ENCODE peak calls at places on chromosomes 3 and 15, in five cellular contexts. G is right cardiac atrium, L is heart left ventricle, V is Caco-2, N is A549. S is an unnamed sample.
A peak's percentile ranks its signal among the peaks of the same experiment; 100 is the strongest.

GRCh38 chr3:13018039-13018431 is 55.2 kb downstream of the IQSEC1 start:
- DNase-seq in V (no peak), L (no peak), G (peak; percentile 72), N (no peak), S (no peak)

GRCh38 chr3:114706591-114707224 is 412.9 kb downstream of the TIGIT start:
- DNase-seq in G (no peak), N (peak; percentile 58), L (no peak), V (peak; percentile 50), S (no peak)

GRCh38 chr3:127074900-127075360 is 92.0 kb downstream of the PLXNA1 start:
- DNase-seq in L (peak; percentile 61), V (no peak), G (no peak), N (no peak), S (peak; percentile 59)

GRCh38 chr3:9902372-9903237 is at the start of gene IL17RE:
- DNase-seq in L (no peak), G (peak; percentile 59), N (no peak), V (peak; percentile 78), S (no peak)

GRCh38 chr3:36866358-36866757 is 78.5 kb downstream of the TRANK1 start:
- DNase-seq in N (no peak), G (no peak), V (no peak), L (no peak), S (no peak)

GRCh38 chr15:73727330-73728018 is 25.7 kb downstream of the INSYN1 start:
- DNase-seq in L (no peak), V (no peak), N (peak; percentile 11), G (no peak), S (no peak)

GRCh38 chr3:99250272-99250671 is 348.8 kb upstream of the DCBLD2 start:
- DNase-seq in L (no peak), G (no peak), N (no peak), V (no peak), S (no peak)

GRCh38 chr15:84862214-84862975 is 22.1 kb upstream of the SLC28A1 start:
- DNase-seq in V (no peak), N (no peak), G (no peak), L (no peak), S (no peak)

GRCh38 chr3:430186-430585 is 233.6 kb downstream of the CHL1 start:
- DNase-seq in V (no peak), G (no peak), N (no peak), L (no peak), S (no peak)

GRCh38 chr3:49238274-49239127 is 38.5 kb downstream of the C3orf62 start:
- DNase-seq in V (peak; percentile 50), N (no peak), G (no peak), L (no peak), S (no peak)

GRCh38 chr3:80263260-80263659 is 495.5 kb upstream of the ROBO1 start:
- DNase-seq in G (no peak), V (no peak), L (no peak), N (no peak), S (peak; percentile 18)

GRCh38 chr3:976021-976420 is 116.8 kb upstream of the CNTN6 start:
- DNase-seq in N (no peak), L (no peak), V (no peak), G (no peak), S (no peak)

GRCh38 chr3:41338276-41338675 is 139.0 kb downstream of the CTNNB1 start:
- DNase-seq in N (no peak), V (no peak), G (no peak), L (no peak), S (no peak)

GRCh38 chr3:58639001-58639400 is 27.6 kb downstream of the FAM3D start:
- DNase-seq in L (no peak), G (no peak), N (no peak), V (no peak), S (no peak)

DNA sequence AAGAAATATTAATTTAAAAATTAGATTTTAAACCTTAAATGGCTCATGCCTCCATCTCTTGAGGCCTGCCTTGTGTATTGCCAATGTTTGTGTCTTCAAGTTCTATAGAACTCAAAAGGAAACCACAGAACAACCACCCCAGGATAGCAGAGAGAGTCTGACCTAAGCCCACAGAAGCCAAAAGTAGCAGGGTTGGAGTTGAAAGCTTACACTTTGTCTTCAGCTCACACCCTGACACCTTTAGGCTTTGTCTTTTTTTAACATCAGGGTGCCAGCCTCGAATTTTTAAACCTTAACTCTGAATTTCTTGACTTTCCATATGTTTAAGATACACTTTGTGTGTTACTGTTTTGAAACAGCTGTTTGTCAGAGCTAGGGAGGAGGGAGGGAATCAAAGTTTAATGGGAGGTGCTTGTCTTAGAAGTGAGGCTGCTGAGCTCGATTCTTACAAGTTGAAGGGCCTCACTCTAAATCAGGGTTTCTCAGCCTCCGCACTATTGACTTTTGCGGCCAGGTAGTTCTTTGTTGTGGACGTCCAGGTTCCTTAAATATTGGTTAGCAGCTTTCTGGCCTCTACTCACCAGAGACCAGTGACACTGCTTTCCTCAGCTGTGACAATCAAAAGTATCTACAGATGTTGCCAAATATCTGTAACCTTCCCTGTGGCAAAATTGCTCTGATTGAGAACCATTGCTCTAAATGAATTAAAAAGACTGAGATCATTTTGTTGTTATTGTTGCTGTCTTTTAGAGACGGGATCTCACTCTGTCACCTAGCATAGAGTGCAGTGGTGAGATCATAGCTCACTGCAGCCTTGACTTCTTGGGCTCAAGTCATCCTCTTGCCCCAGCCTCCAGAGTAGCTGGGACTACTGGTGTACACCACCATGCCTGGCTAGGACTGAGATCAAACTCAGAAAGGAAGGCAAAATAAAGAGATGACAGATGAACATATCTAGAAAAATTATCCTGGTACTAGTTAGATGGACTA is 139.2 kb upstream of the EOMES start:
- DNase-seq in G (no peak), V (no peak), L (no peak), N (no peak), S (no peak)
- H3K4me1 ChIP-seq in G (no peaks in the 10 kb centered on the region), V (no peaks in the 10 kb centered on the region), L (no peaks in the 10 kb centered on the region), N (no peaks in the 10 kb centered on the region), S (no peaks in the 10 kb centered on the region)

GRCh38 chr3:191303596-191303995 is 25.6 kb upstream of the CCDC50 start:
- DNase-seq in L (no peak), V (no peak), G (no peak), N (no peak), S (no peak)

GRCh38 chr3:191306428-191306827 is 22.8 kb upstream of the CCDC50 start:
- DNase-seq in N (no peak), V (no peak), L (no peak), G (no peak), S (no peak)

GRCh38 chr3:191302451-191302850 is 26.7 kb upstream of the CCDC50 start:
- DNase-seq in V (no peak), L (no peak), G (no peak), N (no peak), S (no peak)

GRCh38 chr3:191301982-191302381 is 27.2 kb upstream of the CCDC50 start:
- DNase-seq in N (no peak), L (no peak), V (no peak), G (no peak), S (no peak)

DNA sequence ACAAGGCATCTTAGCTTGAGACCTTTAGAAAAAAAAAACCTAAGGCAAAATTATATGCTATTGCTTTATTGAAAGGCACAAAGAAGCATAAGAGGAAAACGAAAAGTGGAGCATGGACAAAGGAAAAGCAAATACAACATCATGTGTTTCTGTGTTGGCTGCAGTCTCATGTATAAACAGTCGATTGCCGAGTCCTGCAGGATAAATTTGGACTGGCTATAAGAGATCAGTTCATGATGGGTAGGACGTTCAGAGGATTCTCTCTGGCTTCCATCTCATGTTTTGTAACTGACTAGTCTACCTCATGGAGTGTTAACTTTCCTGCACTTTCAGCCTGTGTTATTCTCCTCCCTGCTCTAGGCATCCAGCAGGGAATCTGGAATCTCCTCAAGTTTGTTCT is 21.9 kb upstream of the CCDC50 start:
- DNase-seq in L (no peak), N (no peak), V (no peak), G (no peak), S (no peak)
- H3K4me3 ChIP-seq in L (no peak overlapping the region), N (no peak overlapping the region), V (no peak overlapping the region), G (no peak overlapping the region), S (no peak overlapping the region)

GRCh38 chr15:92645731-92646130 is 9.8 kb downstream of the FAM174B start:
- DNase-seq in N (no peak), L (no peak), G (no peak), V (no peak), S (no peak)
- H3K4me1 ChIP-seq in N (no peaks in the 10 kb centered on the region), L (no peaks in the 10 kb centered on the region), G (peaks cover 4% of the 10 kb centered on the region), V (peaks cover 30% of the 10 kb centered on the region), S (peaks cover 48% of the 10 kb centered on the region)

GRCh38 chr15:91264651-91265351 is 164.7 kb downstream of the SV2B start:
- DNase-seq in L (no peak), N (no peak), G (no peak), V (no peak), S (no peak)

GRCh38 chr15:91261345-91261744 is 161.3 kb downstream of the SV2B start:
- DNase-seq in V (no peak), N (no peak), G (no peak), L (no peak), S (no peak)

GRCh38 chr15:91265431-91265940 is 165.4 kb downstream of the SV2B start:
- DNase-seq in N (no peak), V (no peak), G (no peak), L (no peak), S (no peak)

GRCh38 chr15:91268510-91268909 is 168.5 kb downstream of the SV2B start:
- DNase-seq in V (no peak), G (no peak), N (peak; percentile 37), L (no peak), S (no peak)

GRCh38 chr15:91263632-91264477 is 163.8 kb downstream of the SV2B start:
- DNase-seq in N (no peak), L (peak; percentile 81), V (no peak), G (peak; percentile 85), S (no peak)
- H3K4me3 ChIP-seq in N (no peak overlapping the region), L (peak overlapping the region; percentile 38), V (no peak overlapping the region), G (peak overlapping the region; percentile 5), S (no peak overlapping the region)

DNA sequence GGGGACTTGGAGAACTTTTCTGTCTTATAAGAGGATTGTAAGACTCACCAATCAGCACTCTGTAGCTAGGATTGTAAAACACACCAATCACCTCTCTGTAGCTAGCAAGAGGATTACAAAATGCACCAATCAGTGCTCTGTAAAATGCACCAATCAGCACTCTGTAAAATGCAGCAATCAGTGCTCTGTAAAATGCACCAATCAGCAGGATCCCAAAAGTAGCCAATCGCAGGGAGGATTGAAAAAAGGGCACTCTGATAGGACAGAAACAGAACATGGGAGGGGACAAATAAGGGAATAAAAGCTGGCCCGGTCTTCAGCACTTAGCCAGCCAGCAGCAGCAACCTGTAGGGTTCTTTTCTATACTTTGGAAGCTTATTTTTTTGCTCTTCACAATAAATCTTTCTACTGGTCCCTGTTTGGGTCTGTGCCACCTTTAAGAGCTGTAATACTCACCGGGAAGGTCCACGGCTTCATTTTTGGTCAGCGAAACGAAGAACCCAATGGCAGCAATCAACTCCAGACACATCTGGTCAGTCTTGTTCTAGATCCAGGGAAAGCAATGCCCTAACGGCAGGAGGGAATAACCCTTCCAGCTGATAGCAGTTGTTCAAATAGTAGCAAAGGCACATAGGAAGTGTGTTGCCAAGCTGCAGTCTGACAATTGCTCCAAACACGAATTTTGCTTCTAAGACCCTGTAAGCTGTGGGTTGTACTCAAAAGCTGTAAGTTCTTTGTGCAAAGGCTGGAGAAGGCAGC is 135.6 kb downstream of the TJP1 start:
- DNase-seq in N (no peak), G (no peak), L (no peak), V (no peak), S (no peak)
- H3K4me1 ChIP-seq in N (peaks cover 40% of the 10 kb centered on the region), G (no peaks in the 10 kb centered on the region), L (no peaks in the 10 kb centered on the region), V (no peaks in the 10 kb centered on the region), S (no peaks in the 10 kb centered on the region)